ENCODE peak calls at places on chromosomes 4 and X, in seven cellular contexts. R is osteocyte, G is AG04450, L is astrocyte of the spinal cord, C is neural progenitor cell, E is HFF-Myc, H is neural crest cell. Y is an unnamed sample.

GRCh38 chr4:624705-625590 is at the start of gene PDE6B:
- DNase-seq in H (no peak), R (no peak), G (no peak), C (peak), L (no peak), E (no peak), Y (peak)

GRCh38 chr4:2247128-2248043 is 5.5 kb upstream of the HAUS3 start:
- DNase-seq in E (no peak), H (no peak), G (no peak), C (no peak), L (no peak), R (peak), Y (no peak)

GRCh38 chr4:137509855-137510282 is 22.4 kb downstream of the PCDH18 start:
- DNase-seq in E (no peak), H (no peak), L (peak), C (no peak), G (no peak), R (no peak), Y (no peak)

GRCh38 chr4:77264826-77265225 is 107.8 kb downstream of the CCNG2 start:
- DNase-seq in E (no peak), L (no peak), H (no peak), R (no peak), G (no peak), C (no peak), Y (no peak)

GRCh38 chrX:109974906-109975655 is 27.8 kb upstream of the TMEM164 start:
- DNase-seq in R (no peak), E (no peak), G (no peak), L (peak), C (no peak), H (no peak), Y (no peak)

GRCh38 chr4:76233967-76234678 is 17.4 kb upstream of the FAM47E start:
- DNase-seq in L (no peak), R (no peak), H (no peak), G (no peak), E (no peak), C (no peak), Y (no peak)

GRCh38 chr4:105930696-105931095 is 35.4 kb downstream of the NPNT start:
- DNase-seq in H (no peak), L (no peak), R (no peak), E (no peak), C (no peak), G (no peak), Y (no peak)

GRCh38 chr4:138766332-138766731 is 249.2 kb upstream of the NOCT start:
- DNase-seq in C (no peak), E (no peak), H (no peak), G (no peak), L (no peak), R (no peak), Y (no peak)

GRCh38 chr4:90245837-90246236 is 118.6 kb downstream of the CCSER1 start:
- DNase-seq in H (no peak), G (no peak), C (no peak), R (no peak), L (no peak), E (no peak), Y (no peak)

GRCh38 chr4:74624351-74625151 is 169.8 kb downstream of the BTC start:
- DNase-seq in L (peak), C (no peak), R (no peak), H (no peak), E (peak), G (peak), Y (no peak)

GRCh38 chr4:139419388-139419914 is 34.5 kb upstream of the RAB33B start:
- DNase-seq in C (no peak), H (no peak), L (peak), E (peak), R (no peak), G (peak), Y (peak)

GRCh38 chrX:1393871-1394615 is 2.1 kb upstream of the SLC25A6 start:
- DNase-seq in R (no peak), C (no peak), H (no peak), E (no peak), L (no peak), G (no peak), Y (no peak)

GRCh38 chr4:105624530-105624929 is 72.1 kb downstream of the ARHGEF38 start:
- DNase-seq in G (no peak), C (no peak), L (peak), R (no peak), H (no peak), E (no peak), Y (no peak)

GRCh38 chr4:38601244-38601915 is 62.6 kb upstream of the KLF3 start:
- DNase-seq in H (no peak), C (no peak), R (peak), G (peak), E (no peak), L (peak), Y (no peak)

GRCh38 chr4:30744957-30745640 is 24.9 kb downstream of the PCDH7 start:
- DNase-seq in E (no peak), R (no peak), H (no peak), C (peak), L (no peak), G (no peak), Y (no peak)

GRCh38 chr4:7799723-7800122 is 139.9 kb downstream of the AFAP1 start:
- DNase-seq in H (no peak), E (no peak), C (no peak), L (no peak), G (no peak), R (no peak), Y (no peak)

GRCh38 chr4:128228778-128229457 is 58.7 kb downstream of the PGRMC2 start:
- DNase-seq in R (no peak), C (no peak), L (peak), G (peak), H (no peak), E (no peak), Y (no peak)

GRCh38 chrX:31038585-31039326 is 33.1 kb downstream of the FTHL17 start:
- DNase-seq in H (peak), C (peak), E (peak), G (peak), L (peak), R (no peak), Y (no peak)
- TF ChIP-seq CTCF in H (peak), C (peak), E (peak), G (peak), L (peak), R (peak), Y (peak)

DNA sequence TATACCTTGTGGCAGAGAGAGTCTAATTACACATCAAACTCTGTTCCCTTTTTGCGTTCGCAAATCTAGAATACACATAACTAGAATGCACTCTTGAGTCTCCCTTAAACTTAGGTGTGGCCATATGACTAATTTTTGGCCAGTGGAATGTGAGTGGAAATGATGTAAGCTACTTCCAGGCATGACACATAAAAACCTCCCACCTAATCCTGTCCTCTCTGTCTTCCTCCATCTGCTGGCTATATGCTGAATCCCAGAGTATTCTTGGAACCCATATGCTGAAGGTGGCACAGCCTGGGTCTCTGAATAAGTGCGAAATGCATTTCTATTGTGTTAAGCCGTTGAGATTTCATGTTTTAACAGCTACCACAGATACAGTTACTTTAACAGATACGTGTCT is 269.9 kb upstream of the NRK start:
- DNase-seq in E (no peak), G (no peak), C (no peak), H (no peak), L (peak), R (no peak), Y (no peak)
- TF ChIP-seq CTCF in E (no peak), G (no peak), C (no peak), H (no peak), L (peak), R (no peak), Y (no peak)

DNA sequence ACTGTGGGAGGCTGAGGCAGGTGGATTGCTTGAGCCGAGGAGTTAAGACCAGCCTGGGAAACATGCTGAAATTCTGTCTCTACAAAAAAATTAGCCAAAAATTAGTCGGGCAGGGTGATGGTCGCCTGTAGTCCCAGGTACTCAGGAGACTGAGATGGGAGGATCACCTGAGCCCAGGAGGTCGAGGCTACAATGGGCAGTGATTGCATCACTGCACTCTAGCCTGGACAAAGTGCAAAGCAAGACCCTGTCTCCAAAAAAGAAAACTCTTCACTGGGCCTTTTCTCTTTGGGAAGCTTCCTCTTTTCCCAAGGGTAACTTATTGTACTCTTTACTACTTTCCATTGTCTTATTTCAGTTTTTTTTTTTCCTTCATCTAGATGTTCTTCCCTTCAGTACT is 88.9 kb downstream of the UBE2K start:
- DNase-seq in H (no peak), E (no peak), C (no peak), G (no peak), R (no peak), L (no peak), Y (no peak)
- TF ChIP-seq CTCF in H (no peak), E (no peak), C (no peak), G (no peak), R (no peak), L (no peak), Y (no peak)

GRCh38 chr4:152609460-152609859 is 70.3 kb downstream of the TMEM154 start:
- DNase-seq in R (no peak), H (no peak), E (no peak), C (no peak), L (no peak), G (no peak), Y (no peak)

GRCh38 chr4:152605641-152606304 is 69.9 kb upstream of the FBXW7 start:
- DNase-seq in G (no peak), E (peak), R (no peak), H (no peak), L (peak), C (peak), Y (no peak)

GRCh38 chr4:152606800-152607577 is 71.1 kb upstream of the FBXW7 start:
- DNase-seq in L (no peak), R (peak), C (peak), G (no peak), E (no peak), H (no peak), Y (no peak)

GRCh38 chr4:152605031-152605430 is 69.1 kb upstream of the FBXW7 start:
- DNase-seq in H (no peak), R (no peak), L (no peak), G (no peak), E (no peak), C (no peak), Y (no peak)
- TF ChIP-seq CTCF in H (no peak), R (no peak), L (no peak), G (no peak), E (no peak), C (no peak), Y (no peak)

Y was measured in CD14-positive monocyte.